ENCODE peak calls at places on chromosomes 7 and 10, in four cellular contexts. One of them, this sample, is unnamed.

GRCh38 chr10:128734161-128734560 is 607.9 kb upstream of the MKI67 start:
- DNase-seq in posterior cingulate gyrus: peak
- DNase-seq in stimulated activated CD4-positive, alpha-beta T cell treated with anti-CD3 and anti-CD28 coated beads, Interleukin-15, amount 100 ng/mL, for 1 hour: no peak
- DNase-seq in caudate nucleus: no peak
- DNase-seq in this sample: no peak

GRCh38 chr10:72612203-72612826 is 13.6 kb downstream of the MICU1 start:
- DNase-seq in posterior cingulate gyrus: no peak
- DNase-seq in stimulated activated CD4-positive, alpha-beta T cell treated with anti-CD3 and anti-CD28 coated beads, Interleukin-15, amount 100 ng/mL, for 1 hour: no peak
- DNase-seq in caudate nucleus: no peak
- DNase-seq in this sample: no peak

GRCh38 chr7:39536926-39537325 is 29.3 kb upstream of the YAE1 start:
- DNase-seq in posterior cingulate gyrus: no peak
- DNase-seq in stimulated activated CD4-positive, alpha-beta T cell treated with anti-CD3 and anti-CD28 coated beads, Interleukin-15, amount 100 ng/mL, for 1 hour: no peak
- DNase-seq in caudate nucleus: no peak
- DNase-seq in this sample: no peak

GRCh38 chr10:80894339-80894791 is 356.7 kb downstream of the SH2D4B start:
- DNase-seq in posterior cingulate gyrus: no peak
- DNase-seq in stimulated activated CD4-positive, alpha-beta T cell treated with anti-CD3 and anti-CD28 coated beads, Interleukin-15, amount 100 ng/mL, for 1 hour: no peak
- DNase-seq in caudate nucleus: no peak
- DNase-seq in this sample: no peak

GRCh38 chr7:50284296-50284695 is 20.2 kb upstream of the IKZF1 start:
- DNase-seq in posterior cingulate gyrus: no peak
- DNase-seq in stimulated activated CD4-positive, alpha-beta T cell treated with anti-CD3 and anti-CD28 coated beads, Interleukin-15, amount 100 ng/mL, for 1 hour: no peak
- DNase-seq in caudate nucleus: no peak
- DNase-seq in this sample: no peak

GRCh38 chr10:128147669-128148068 is 21.4 kb upstream of the MKI67 start:
- DNase-seq in posterior cingulate gyrus: no peak
- DNase-seq in stimulated activated CD4-positive, alpha-beta T cell treated with anti-CD3 and anti-CD28 coated beads, Interleukin-15, amount 100 ng/mL, for 1 hour: no peak
- DNase-seq in caudate nucleus: no peak
- DNase-seq in this sample: no peak

GRCh38 chr10:12640026-12640425 is 290.7 kb downstream of the CAMK1D start:
- DNase-seq in posterior cingulate gyrus: peak
- DNase-seq in stimulated activated CD4-positive, alpha-beta T cell treated with anti-CD3 and anti-CD28 coated beads, Interleukin-15, amount 100 ng/mL, for 1 hour: no peak
- DNase-seq in caudate nucleus: no peak
- DNase-seq in this sample: no peak

GRCh38 chr10:112261281-112261822 is 21.8 kb upstream of the TECTB start:
- DNase-seq in posterior cingulate gyrus: no peak
- DNase-seq in stimulated activated CD4-positive, alpha-beta T cell treated with anti-CD3 and anti-CD28 coated beads, Interleukin-15, amount 100 ng/mL, for 1 hour: no peak
- DNase-seq in caudate nucleus: no peak
- DNase-seq in this sample: no peak

GRCh38 chr10:77442790-77443189 is 194.8 kb downstream of the KCNMA1 start:
- DNase-seq in posterior cingulate gyrus: no peak
- DNase-seq in stimulated activated CD4-positive, alpha-beta T cell treated with anti-CD3 and anti-CD28 coated beads, Interleukin-15, amount 100 ng/mL, for 1 hour: no peak
- DNase-seq in caudate nucleus: no peak
- DNase-seq in this sample: peak

GRCh38 chr10:5467634-5468255 is 31.6 kb downstream of the CALML5 start:
- DNase-seq in posterior cingulate gyrus: no peak
- DNase-seq in stimulated activated CD4-positive, alpha-beta T cell treated with anti-CD3 and anti-CD28 coated beads, Interleukin-15, amount 100 ng/mL, for 1 hour: no peak
- DNase-seq in caudate nucleus: no peak
- DNase-seq in this sample: no peak

GRCh38 chr10:116720241-116721047 is 21.9 kb downstream of the HSPA12A start:
- DNase-seq in posterior cingulate gyrus: no peak
- DNase-seq in stimulated activated CD4-positive, alpha-beta T cell treated with anti-CD3 and anti-CD28 coated beads, Interleukin-15, amount 100 ng/mL, for 1 hour: no peak
- DNase-seq in caudate nucleus: no peak
- DNase-seq in this sample: peak

GRCh38 chr10:132899054-132899750 is 43.2 kb downstream of the CFAP46 start:
- DNase-seq in posterior cingulate gyrus: no peak
- DNase-seq in stimulated activated CD4-positive, alpha-beta T cell treated with anti-CD3 and anti-CD28 coated beads, Interleukin-15, amount 100 ng/mL, for 1 hour: no peak
- DNase-seq in caudate nucleus: no peak
- DNase-seq in this sample: no peak

GRCh38 chr10:132470306-132471124 is 67.1 kb upstream of the INPP5A start:
- DNase-seq in posterior cingulate gyrus: no peak
- DNase-seq in stimulated activated CD4-positive, alpha-beta T cell treated with anti-CD3 and anti-CD28 coated beads, Interleukin-15, amount 100 ng/mL, for 1 hour: no peak
- DNase-seq in caudate nucleus: no peak
- DNase-seq in this sample: no peak

GRCh38 chr10:49486009-49486408 is 52.9 kb downstream of the ERCC6 start:
- DNase-seq in posterior cingulate gyrus: no peak
- DNase-seq in stimulated activated CD4-positive, alpha-beta T cell treated with anti-CD3 and anti-CD28 coated beads, Interleukin-15, amount 100 ng/mL, for 1 hour: no peak
- DNase-seq in caudate nucleus: no peak
- DNase-seq in this sample: no peak

GRCh38 chr10:35563266-35563891 is 41.8 kb upstream of the GJD4 start:
- DNase-seq in posterior cingulate gyrus: peak
- DNase-seq in stimulated activated CD4-positive, alpha-beta T cell treated with anti-CD3 and anti-CD28 coated beads, Interleukin-15, amount 100 ng/mL, for 1 hour: peak
- DNase-seq in caudate nucleus: no peak
- DNase-seq in this sample: peak

GRCh38 chr7:5422324-5423271 is 1.0 kb downstream of the TNRC18 start:
- DNase-seq in posterior cingulate gyrus: peak
- DNase-seq in stimulated activated CD4-positive, alpha-beta T cell treated with anti-CD3 and anti-CD28 coated beads, Interleukin-15, amount 100 ng/mL, for 1 hour: no peak
- DNase-seq in caudate nucleus: peak
- DNase-seq in this sample: peak

GRCh38 chr7:140650367-140650766 is 9.8 kb upstream of the DENND2A start:
- DNase-seq in posterior cingulate gyrus: no peak
- DNase-seq in stimulated activated CD4-positive, alpha-beta T cell treated with anti-CD3 and anti-CD28 coated beads, Interleukin-15, amount 100 ng/mL, for 1 hour: no peak
- DNase-seq in caudate nucleus: no peak
- DNase-seq in this sample: no peak

GRCh38 chr10:60367014-60367413 is 22.7 kb downstream of the ANK3 start:
- DNase-seq in posterior cingulate gyrus: no peak
- DNase-seq in stimulated activated CD4-positive, alpha-beta T cell treated with anti-CD3 and anti-CD28 coated beads, Interleukin-15, amount 100 ng/mL, for 1 hour: no peak
- DNase-seq in caudate nucleus: no peak
- DNase-seq in this sample: no peak